ENCODE peak calls at places on chromosomes 6 and 20, in nine cellular contexts. H is neuronal stem cell; Y is activated CD4-positive, alpha-beta T cell treated with anti-CD3 and anti-CD28 coated beads, Interleukin-2, amount 50 U/mL, for 24 hours; T is left ventricle myocardium inferior; F is WTC11; N is stimulated activated CD4-positive, alpha-beta T cell treated with anti-CD3 and anti-CD28 coated beads, Interleukin-1b, Interleukin-23, amount 100 ng/mL, for 1 hour; E is activated effector memory CD4-positive, alpha-beta T cell treated with Interleukin-2 at 50 U/mL for 16 hours; W is colonic mucosa; D is endothelial cell. V is an unnamed sample.

GRCh38 chr6:28537509-28538140 is 11.9 kb downstream of the GPX5 start:
- DNase-seq in H (no peak), Y (peak), T (no peak), F (peak), N (no peak), E (no peak), W (no peak), D (no peak), V (no peak)

GRCh38 chr6:21438237-21438985 is 155.1 kb upstream of the SOX4 start:
- DNase-seq in H (no peak), Y (peak), T (no peak), F (no peak), N (no peak), E (no peak), W (no peak), D (no peak), V (peak)

GRCh38 chr6:4635666-4636065 is 140.5 kb upstream of the CDYL start:
- DNase-seq in H (no peak), Y (no peak), T (no peak), F (no peak), N (no peak), E (no peak), W (no peak), D (no peak), V (no peak)

GRCh38 chr6:4224082-4224978 is 89.0 kb upstream of the ECI2 start:
- DNase-seq in H (no peak), Y (no peak), T (no peak), F (no peak), N (no peak), E (no peak), W (no peak), D (no peak), V (no peak)

GRCh38 chr6:4736371-4736873 is 39.8 kb upstream of the CDYL start:
- DNase-seq in H (no peak), Y (no peak), T (no peak), F (no peak), N (no peak), E (no peak), W (no peak), D (no peak), V (no peak)

GRCh38 chr20:25296094-25297093 is 48.5 kb downstream of the PYGB start:
- DNase-seq in H (no peak), Y (no peak), T (no peak), F (peak), N (no peak), E (no peak), W (no peak), D (no peak), V (no peak)

GRCh38 chr6:27188206-27188884 is 59.2 kb upstream of the PRSS16 start:
- DNase-seq in H (peak), Y (peak), T (peak), F (peak), N (no peak), E (peak), W (peak), D (peak), V (peak)

GRCh38 chr6:139922236-139922635 is 547.8 kb upstream of the CITED2 start:
- DNase-seq in H (no peak), Y (no peak), T (no peak), F (no peak), N (no peak), E (no peak), W (no peak), D (no peak), V (no peak)

GRCh38 chr6:47687432-47687831 is 10.9 kb upstream of the ADGRF4 start:
- DNase-seq in H (no peak), Y (no peak), T (no peak), F (no peak), N (no peak), E (no peak), W (no peak), D (no peak), V (no peak)

GRCh38 chr20:4369798-4370124 is 351.9 kb upstream of the PRND start:
- DNase-seq in H (no peak), Y (peak), T (no peak), F (no peak), N (no peak), E (no peak), W (no peak), D (no peak), V (peak)

GRCh38 chr6:144285798-144286502 is 815 bp downstream of the UTRN start:
- DNase-seq in H (no peak), Y (no peak), T (peak), F (peak), N (no peak), E (peak), W (peak), D (peak), V (peak)

GRCh38 chr6:169035381-169036280 is 218.0 kb downstream of the THBS2 start:
- DNase-seq in H (no peak), Y (no peak), T (no peak), F (no peak), N (no peak), E (no peak), W (no peak), D (no peak), V (no peak)

V was measured in activated T-helper 2 cell treated with anti-CD3 and anti-CD28 coated beads, Interferon-gamma antibody, Interleukin-2, Interleukin-4, amounts not matched to agents 10 μg/mL and 5 μg/mL and 100 μg/mL, durations not matched to agents 14 hours and 24 hours and 36 hours.